ENCODE peak calls at places on chromosomes 13 and 19, in four cellular contexts. S is K562, K is Peyer's patch, I is stomach. Z is an unnamed sample.
A peak's percentile ranks its signal among the peaks of the same experiment; 100 is the strongest.

GRCh38 chr19:36488816-36489138 is 584 bp downstream of the ZNF566 start:
- DNase-seq in S (peak; percentile 74), K (peak; percentile 49), I (no peak), Z (peak; percentile 35)

GRCh38 chr19:29603308-29603707 is 2.8 kb upstream of the POP4 start:
- DNase-seq in S (no peak), K (no peak), I (no peak), Z (no peak)

GRCh38 chr19:56905616-56906015 is 65.1 kb upstream of the PEG3 start:
- DNase-seq in S (no peak), K (no peak), I (no peak), Z (no peak)

GRCh38 chr13:33228645-33229445 is 56.7 kb downstream of the STARD13 start:
- DNase-seq in S (peak; percentile 32), K (no peak), I (no peak), Z (no peak)

GRCh38 chr19:45638930-45639729 is at the start of gene EML2:
- DNase-seq in S (peak; percentile 80), K (peak; percentile 60), I (peak; percentile 71), Z (no peak)

GRCh38 chr13:20161275-20161950 is 561 bp upstream of the GJA3 start:
- DNase-seq in S (no peak), K (peak; percentile 68), I (no peak), Z (no peak)

GRCh38 chr19:28481674-28482073 is 731.3 kb downstream of the UQCRFS1 start:
- DNase-seq in S (no peak), K (no peak), I (no peak), Z (no peak)

GRCh38 chr13:26019881-26020535 is 31.8 kb downstream of the SHISA2 start:
- DNase-seq in S (no peak), K (no peak), I (no peak), Z (no peak)

GRCh38 chr13:77374786-77375185 is 47.9 kb upstream of the MYCBP2 start:
- DNase-seq in S (no peak), K (no peak), I (no peak), Z (no peak)

GRCh38 chr13:77477299-77477848 is 58.1 kb upstream of the SCEL start:
- DNase-seq in S (no peak), K (no peak), I (no peak), Z (no peak)

GRCh38 chr13:78881746-78882145 is 222.8 kb upstream of the OBI1 start:
- DNase-seq in S (no peak), K (no peak), I (no peak), Z (no peak)

GRCh38 chr13:59247166-59247565 is 916.6 kb downstream of the DIAPH3 start:
- DNase-seq in S (peak; percentile 1), K (no peak), I (peak; percentile 49), Z (no peak)

GRCh38 chr13:33519561-33520479 is 234.3 kb upstream of the STARD13 start:
- DNase-seq in S (no peak), K (no peak), I (no peak), Z (no peak)

GRCh38 chr19:6236310-6237291 is 43.2 kb downstream of the MLLT1 start:
- DNase-seq in S (no peak), K (no peak), I (peak; percentile 99), Z (no peak)

GRCh38 chr13:110163020-110163658 is 143.8 kb downstream of the COL4A1 start:
- DNase-seq in S (no peak), K (no peak), I (no peak), Z (no peak)

GRCh38 chr19:54138777-54139256 is 1.3 kb downstream of the CNOT3 start:
- DNase-seq in S (peak; percentile 34), K (no peak), I (no peak), Z (no peak)

GRCh38 chr13:76812206-76812882 is 73.9 kb downstream of the KCTD12 start:
- DNase-seq in S (no peak), K (no peak), I (no peak), Z (no peak)

GRCh38 chr13:42035905-42036521 is 12.4 kb upstream of the DGKH start:
- DNase-seq in S (no peak), K (no peak), I (no peak), Z (no peak)

GRCh38 chr19:11699931-11700794 is 38.6 kb downstream of the ZNF823 start:
- DNase-seq in S (peak; percentile 59), K (no peak), I (no peak), Z (no peak)

GRCh38 chr13:113607477-113608245 is 23.1 kb downstream of the TFDP1 start:
- DNase-seq in S (no peak), K (no peak), I (peak; percentile 28), Z (no peak)

GRCh38 chr19:50465986-50466771 is 10.1 kb upstream of the EMC10 start:
- DNase-seq in S (peak; percentile 74), K (no peak), I (peak; percentile 60), Z (no peak)

GRCh38 chr13:65540064-65540635 is 1690.0 kb downstream of the PCDH9 start:
- DNase-seq in S (no peak), K (no peak), I (no peak), Z (no peak)

GRCh38 chr19:15563325-15563794 is 51.7 kb upstream of the CYP4F8 start:
- DNase-seq in S (peak; percentile 71), K (no peak), I (peak; percentile 61), Z (no peak)
- TF ChIP-seq POLR2A in S (no peak), K (no peak), I (no peak), Z (no peak)

DNA sequence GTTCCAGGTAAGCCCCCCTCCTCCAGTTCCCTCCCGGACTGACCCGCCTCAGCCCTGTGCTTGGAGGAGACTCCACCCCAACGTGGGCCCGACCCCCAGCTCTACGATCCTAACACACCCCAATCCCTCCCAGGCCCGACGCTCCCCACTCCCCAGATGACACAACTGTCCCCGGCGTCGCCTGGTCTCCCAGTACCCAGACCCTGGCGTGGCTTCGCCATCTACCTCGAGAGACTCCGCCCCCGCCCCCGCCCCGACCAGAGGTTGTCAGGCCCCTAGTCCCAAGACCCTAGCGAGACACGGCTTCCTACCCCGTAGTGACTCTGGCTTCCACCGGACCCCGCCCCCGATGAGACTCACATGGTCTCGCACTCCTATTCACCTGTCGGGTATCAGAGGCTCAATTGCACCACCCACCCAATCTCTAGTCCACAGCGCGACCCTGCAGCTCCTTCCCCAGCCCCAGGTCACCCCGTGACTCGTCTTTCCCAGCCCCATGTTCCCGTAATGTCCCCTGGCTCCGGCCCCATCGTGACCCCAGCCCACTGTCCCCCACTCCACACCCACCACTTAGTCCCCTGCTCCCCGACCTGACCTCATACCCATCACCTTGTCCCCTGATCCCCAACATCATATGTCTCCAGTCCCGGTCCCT is 2.9 kb downstream of the CD37 start:
- DNase-seq in S (no peak), K (peak; percentile 15), I (no peak), Z (no peak)
- TF ChIP-seq POLR2A in S (no peak), K (no peak), I (no peak), Z (no peak)

GRCh38 chr19:41958367-41959055 is 610 bp downstream of the RABAC1 start:
- DNase-seq in S (peak; percentile 83), K (peak; percentile 94), I (peak; percentile 93), Z (peak; percentile 89)
- TF ChIP-seq POLR2A in S (peak; percentile 54), K (peak; percentile 59), I (no peak), Z (peak; percentile 70)

GRCh38 chr19:42251572-42251990 is 3.3 kb downstream of the ERF start:
- DNase-seq in S (no peak), K (no peak), I (no peak), Z (no peak)

GRCh38 chr19:42254083-42254849 is 662 bp downstream of the ERF start:
- DNase-seq in S (peak; percentile 87), K (peak; percentile 91), I (peak; percentile 79), Z (no peak)

GRCh38 chr19:42253245-42254082 is 1.5 kb downstream of the ERF start:
- DNase-seq in S (peak; percentile 78), K (peak; percentile 69), I (peak; percentile 62), Z (no peak)

GRCh38 chr19:42250666-42251531 is 4.0 kb downstream of the ERF start:
- DNase-seq in S (no peak), K (no peak), I (no peak), Z (no peak)

GRCh38 chr19:42252365-42253244 is 2.3 kb downstream of the ERF start:
- DNase-seq in S (peak; percentile 57), K (no peak), I (no peak), Z (no peak)
- TF ChIP-seq POLR2A in S (peak; percentile 39), K (no peak), I (no peak), Z (no peak)

DNA sequence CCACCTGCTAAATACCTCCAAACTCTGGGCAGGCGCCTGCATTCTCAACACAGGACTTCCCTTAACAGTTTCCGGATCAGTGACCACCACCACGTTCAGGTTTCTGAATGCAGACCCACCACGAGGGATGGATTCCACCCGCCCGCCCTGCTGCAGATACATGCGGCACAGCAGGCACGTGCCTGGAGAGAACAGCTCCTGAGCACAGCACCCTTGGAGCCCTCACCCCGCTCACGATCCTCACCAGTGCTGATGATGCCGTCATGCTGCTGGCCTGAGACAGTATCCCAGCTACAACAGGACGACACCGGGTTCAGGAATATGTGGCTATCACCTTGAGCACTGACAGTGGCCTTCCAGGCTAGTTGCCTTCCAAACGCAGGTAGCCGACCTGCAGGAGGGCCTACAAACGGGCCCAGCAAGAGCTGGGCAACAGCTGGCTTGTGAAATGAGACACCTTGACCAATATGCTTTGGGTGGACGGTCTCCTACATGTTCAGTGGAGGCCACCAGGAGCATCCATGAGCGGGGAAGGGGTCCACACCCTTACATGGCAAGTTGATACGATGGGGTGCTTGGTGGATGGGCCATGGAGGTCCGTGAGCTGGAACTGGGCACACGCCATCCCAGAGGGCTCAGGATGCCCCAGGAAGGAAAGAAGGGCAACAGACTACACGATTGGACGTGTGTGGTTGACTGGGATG is 9.9 kb upstream of the QTRT1 start:
- DNase-seq in S (no peak), K (no peak), I (no peak), Z (no peak)
- TF ChIP-seq POLR2A in S (no peak), K (no peak), I (no peak), Z (no peak)

DNA sequence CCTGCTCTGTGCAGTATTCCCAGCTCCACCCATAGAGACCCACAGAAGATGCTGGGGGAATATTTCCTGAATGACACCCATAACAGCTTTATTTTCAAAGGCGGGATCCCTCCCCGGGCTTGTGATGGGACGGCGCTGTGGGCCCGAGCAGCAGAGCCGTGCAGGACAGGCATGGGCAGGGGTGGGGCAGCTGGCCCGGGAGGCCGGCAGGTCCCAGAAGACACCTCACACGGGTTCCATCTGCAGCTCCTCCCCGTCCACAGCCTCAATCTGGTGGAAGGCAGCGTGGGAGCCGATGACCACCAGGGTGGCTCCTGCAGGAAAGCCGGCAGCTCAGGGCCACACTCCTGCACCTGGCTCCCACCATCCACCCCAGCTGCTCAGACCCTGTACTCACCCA is 2.5 kb downstream of the RABAC1 start:
- DNase-seq in S (no peak), K (no peak), I (no peak), Z (no peak)
- TF ChIP-seq POLR2A in S (no peak), K (no peak), I (no peak), Z (no peak)

DNA sequence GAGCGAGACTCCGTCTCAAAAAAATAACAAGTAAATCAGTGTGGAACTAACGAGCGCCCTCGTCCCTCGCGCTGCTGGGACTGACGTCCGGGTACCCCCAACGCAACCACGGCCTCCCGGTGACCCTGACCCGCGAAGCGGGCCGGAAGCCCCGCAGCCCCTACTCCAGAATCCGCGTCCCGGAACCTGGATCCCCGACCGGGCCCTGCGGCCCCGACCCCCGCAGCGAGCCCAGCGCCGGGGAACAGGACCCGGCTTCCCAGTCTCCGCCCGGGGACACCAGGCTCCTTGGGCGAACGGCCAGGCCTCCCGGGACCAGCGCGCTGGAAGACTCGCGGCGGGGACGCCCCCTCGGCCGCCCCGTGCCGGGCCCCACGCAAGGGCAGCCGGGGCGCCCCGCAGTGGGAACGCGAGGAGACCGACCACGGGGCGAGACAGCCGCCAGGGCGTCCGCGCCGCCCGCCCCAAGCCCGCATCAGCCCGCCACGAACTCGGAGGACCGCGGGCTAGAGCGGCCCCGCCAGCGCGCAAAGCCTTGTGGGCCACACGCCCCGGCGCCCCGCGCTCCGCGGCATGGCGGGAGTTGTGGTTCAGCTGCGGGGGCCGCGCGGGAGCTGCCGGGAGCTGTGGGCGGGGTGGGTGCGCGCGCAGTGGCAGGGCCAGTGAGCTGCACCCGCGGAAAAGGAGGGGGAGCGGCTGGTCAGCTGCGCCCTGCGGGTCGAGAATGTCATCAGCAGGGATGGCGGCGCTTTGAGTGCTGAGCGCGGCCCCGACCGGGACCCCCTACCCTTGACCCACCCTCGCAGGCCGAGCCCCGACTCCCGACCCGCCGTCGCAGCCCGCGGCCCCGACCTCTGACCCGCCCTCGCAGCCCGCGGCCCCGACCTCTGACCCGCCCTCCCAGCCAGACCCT is 7.5 kb upstream of the MADCAM1 start:
- DNase-seq in S (peak; percentile 97), K (peak; percentile 92), I (peak; percentile 96), Z (peak; percentile 99)
- TF ChIP-seq POLR2A in S (no peak), K (peak; percentile 81), I (no peak), Z (peak; percentile 89)